ENCODE peak calls at places on chromosomes 3 and 15, in seven cellular contexts. One of them, this sample, is unnamed.

GRCh38 chr3:5188419-5189405 is 1.2 kb downstream of the EDEM1 start:
- DNase-seq in left lung: peak
- DNase-seq in suprapubic skin: peak
- DNase-seq in astrocyte of the spinal cord: peak
- DNase-seq in CD4-positive, alpha-beta T cell: peak
- DNase-seq in progenitor cell of endocrine pancreas: no peak
- DNase-seq in fibroblast of mammary gland: peak
- DNase-seq in this sample: no peak

GRCh38 chr3:48215466-48215865 is 7.8 kb upstream of the CAMP start:
- DNase-seq in astrocyte of the spinal cord: no peak
- DNase-seq in fibroblast of mammary gland: peak
- DNase-seq in CD4-positive, alpha-beta T cell: no peak
- DNase-seq in suprapubic skin: no peak
- DNase-seq in progenitor cell of endocrine pancreas: no peak
- DNase-seq in left lung: peak
- DNase-seq in this sample: no peak

GRCh38 chr15:43920815-43921214 is 94.0 kb downstream of the WDR76 start:
- DNase-seq in CD4-positive, alpha-beta T cell: no peak
- DNase-seq in astrocyte of the spinal cord: peak
- DNase-seq in left lung: no peak
- DNase-seq in progenitor cell of endocrine pancreas: no peak
- DNase-seq in fibroblast of mammary gland: no peak
- DNase-seq in suprapubic skin: no peak
- DNase-seq in this sample: no peak

GRCh38 chr15:67101981-67102929 is 36.9 kb downstream of the SMAD3 start:
- DNase-seq in progenitor cell of endocrine pancreas: no peak
- DNase-seq in suprapubic skin: no peak
- DNase-seq in fibroblast of mammary gland: peak
- DNase-seq in CD4-positive, alpha-beta T cell: no peak
- DNase-seq in left lung: no peak
- DNase-seq in astrocyte of the spinal cord: peak
- DNase-seq in this sample: no peak

GRCh38 chr3:138364356-138365252 is 16.2 kb downstream of the MRAS start:
- DNase-seq in astrocyte of the spinal cord: no peak
- DNase-seq in left lung: no peak
- DNase-seq in fibroblast of mammary gland: no peak
- DNase-seq in progenitor cell of endocrine pancreas: no peak
- DNase-seq in CD4-positive, alpha-beta T cell: no peak
- DNase-seq in suprapubic skin: no peak
- DNase-seq in this sample: no peak

GRCh38 chr3:14570089-14570488 is 29.9 kb upstream of the GRIP2 start:
- DNase-seq in fibroblast of mammary gland: no peak
- DNase-seq in left lung: no peak
- DNase-seq in suprapubic skin: no peak
- DNase-seq in CD4-positive, alpha-beta T cell: no peak
- DNase-seq in astrocyte of the spinal cord: no peak
- DNase-seq in progenitor cell of endocrine pancreas: no peak
- DNase-seq in this sample: no peak

GRCh38 chr3:42129014-42129953 is 38.1 kb downstream of the TRAK1 start:
- DNase-seq in suprapubic skin: no peak
- DNase-seq in CD4-positive, alpha-beta T cell: no peak
- DNase-seq in fibroblast of mammary gland: peak
- DNase-seq in left lung: no peak
- DNase-seq in progenitor cell of endocrine pancreas: no peak
- DNase-seq in astrocyte of the spinal cord: peak
- DNase-seq in this sample: no peak

GRCh38 chr3:118527527-118528044 is 507.1 kb downstream of the IGSF11 start:
- DNase-seq in progenitor cell of endocrine pancreas: no peak
- DNase-seq in suprapubic skin: no peak
- DNase-seq in CD4-positive, alpha-beta T cell: no peak
- DNase-seq in left lung: no peak
- DNase-seq in fibroblast of mammary gland: no peak
- DNase-seq in astrocyte of the spinal cord: no peak
- DNase-seq in this sample: no peak

GRCh38 chr15:49962044-49962602 is 156.9 kb downstream of the ATP8B4 start:
- DNase-seq in progenitor cell of endocrine pancreas: no peak
- DNase-seq in astrocyte of the spinal cord: no peak
- DNase-seq in fibroblast of mammary gland: peak
- DNase-seq in left lung: no peak
- DNase-seq in CD4-positive, alpha-beta T cell: no peak
- DNase-seq in suprapubic skin: no peak
- DNase-seq in this sample: no peak

GRCh38 chr3:136068708-136069107 is 103.2 kb downstream of the PPP2R3A start:
- DNase-seq in fibroblast of mammary gland: peak
- DNase-seq in CD4-positive, alpha-beta T cell: no peak
- DNase-seq in astrocyte of the spinal cord: peak
- DNase-seq in progenitor cell of endocrine pancreas: no peak
- DNase-seq in suprapubic skin: no peak
- DNase-seq in left lung: no peak
- DNase-seq in this sample: no peak

GRCh38 chr15:53811530-53811929 is 52.1 kb upstream of the WDR72 start:
- DNase-seq in fibroblast of mammary gland: peak
- DNase-seq in progenitor cell of endocrine pancreas: no peak
- DNase-seq in left lung: no peak
- DNase-seq in CD4-positive, alpha-beta T cell: no peak
- DNase-seq in suprapubic skin: no peak
- DNase-seq in astrocyte of the spinal cord: no peak
- DNase-seq in this sample: no peak
- TF ChIP-seq CTCF in fibroblast of mammary gland: no peak
- TF ChIP-seq CTCF in progenitor cell of endocrine pancreas: peak
- TF ChIP-seq CTCF in left lung: no peak
- TF ChIP-seq CTCF in CD4-positive, alpha-beta T cell: no peak
- TF ChIP-seq CTCF in suprapubic skin: no peak
- TF ChIP-seq CTCF in astrocyte of the spinal cord: no peak
- TF ChIP-seq CTCF in this sample: peak

DNA sequence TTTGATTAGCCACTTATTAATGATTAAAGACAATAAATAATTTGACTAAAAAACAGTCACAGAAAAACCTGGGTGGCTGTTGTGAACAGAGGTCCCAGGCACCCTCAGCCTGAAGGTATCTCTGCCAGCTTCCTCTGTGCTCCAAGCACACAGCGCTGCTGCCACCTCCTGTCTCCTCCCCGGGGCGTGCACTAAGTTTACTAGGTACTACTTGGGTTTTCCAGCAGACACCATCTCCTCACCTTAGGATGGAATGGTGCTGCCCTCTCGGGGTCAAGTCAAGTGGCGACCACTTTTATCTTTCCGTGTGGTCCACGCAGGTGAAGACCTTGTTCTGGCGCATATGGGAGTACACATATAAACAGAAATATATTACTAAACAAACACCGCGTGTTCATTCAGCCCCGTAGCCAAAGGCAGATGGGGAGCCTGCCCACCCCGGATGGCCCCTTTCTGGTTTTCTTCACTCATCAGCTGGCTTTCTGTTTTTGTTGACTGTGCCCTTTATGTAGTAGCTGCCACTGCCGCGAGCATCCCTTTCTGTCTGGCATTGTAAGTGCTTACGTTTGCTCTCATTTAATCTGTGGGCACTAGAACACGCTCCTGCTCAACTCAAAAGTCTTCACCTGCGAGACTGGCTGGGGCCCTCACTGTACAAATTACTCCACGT is 128.0 kb downstream of the LRIG1 start:
- DNase-seq in fibroblast of mammary gland: no peak
- DNase-seq in progenitor cell of endocrine pancreas: no peak
- DNase-seq in left lung: no peak
- DNase-seq in suprapubic skin: no peak
- DNase-seq in astrocyte of the spinal cord: no peak
- DNase-seq in CD4-positive, alpha-beta T cell: peak
- DNase-seq in this sample: no peak
- TF ChIP-seq CTCF in fibroblast of mammary gland: no peak
- TF ChIP-seq CTCF in progenitor cell of endocrine pancreas: peak
- TF ChIP-seq CTCF in left lung: no peak
- TF ChIP-seq CTCF in suprapubic skin: no peak
- TF ChIP-seq CTCF in astrocyte of the spinal cord: peak
- TF ChIP-seq CTCF in CD4-positive, alpha-beta T cell: peak
- TF ChIP-seq CTCF in this sample: peak

GRCh38 chr3:70981252-70981933 is 602.1 kb downstream of the FOXP1 start:
- DNase-seq in CD4-positive, alpha-beta T cell: no peak
- DNase-seq in fibroblast of mammary gland: no peak
- DNase-seq in suprapubic skin: no peak
- DNase-seq in astrocyte of the spinal cord: no peak
- DNase-seq in progenitor cell of endocrine pancreas: no peak
- DNase-seq in left lung: no peak
- DNase-seq in this sample: no peak
- TF ChIP-seq CTCF in CD4-positive, alpha-beta T cell: no peak
- TF ChIP-seq CTCF in fibroblast of mammary gland: no peak
- TF ChIP-seq CTCF in suprapubic skin: no peak
- TF ChIP-seq CTCF in astrocyte of the spinal cord: no peak
- TF ChIP-seq CTCF in progenitor cell of endocrine pancreas: no peak
- TF ChIP-seq CTCF in left lung: no peak
- TF ChIP-seq CTCF in this sample: no peak

DNA sequence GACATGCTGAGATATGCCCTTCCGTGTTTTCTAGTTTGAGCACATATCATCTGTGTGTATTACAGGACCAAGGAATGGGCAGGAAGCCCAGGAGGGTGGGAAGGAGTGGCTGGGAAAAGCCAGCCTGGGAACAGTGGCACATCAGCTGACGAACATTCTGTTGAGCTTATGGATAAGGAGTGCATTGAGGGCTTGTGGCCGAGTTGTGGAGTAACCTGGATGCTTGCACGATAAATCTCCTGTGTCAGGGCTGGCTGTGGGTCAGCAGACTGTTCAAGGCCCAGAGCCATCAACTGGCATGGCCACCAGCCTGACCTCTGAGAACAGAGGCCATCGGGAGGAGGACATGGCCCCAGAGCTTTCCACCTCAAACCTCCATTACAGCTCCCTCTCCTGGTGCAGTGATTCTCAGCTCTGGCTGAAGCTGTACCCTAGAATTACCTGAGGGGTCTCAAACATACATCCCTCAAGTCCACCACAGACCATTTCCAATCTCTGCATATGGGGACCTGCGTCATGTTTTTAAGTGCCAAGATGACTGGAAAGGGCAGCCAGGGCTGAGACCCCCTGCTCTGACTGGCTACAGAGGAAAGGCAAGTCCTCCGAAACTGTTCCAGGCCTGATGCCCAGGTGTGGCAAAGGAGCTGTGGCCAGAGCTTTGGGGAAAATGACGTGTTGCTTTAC is 4.8 kb upstream of the VILL start:
- DNase-seq in progenitor cell of endocrine pancreas: no peak
- DNase-seq in suprapubic skin: no peak
- DNase-seq in CD4-positive, alpha-beta T cell: no peak
- DNase-seq in left lung: peak
- DNase-seq in astrocyte of the spinal cord: no peak
- DNase-seq in fibroblast of mammary gland: no peak
- DNase-seq in this sample: no peak
- TF ChIP-seq CTCF in progenitor cell of endocrine pancreas: no peak
- TF ChIP-seq CTCF in suprapubic skin: no peak
- TF ChIP-seq CTCF in CD4-positive, alpha-beta T cell: no peak
- TF ChIP-seq CTCF in left lung: no peak
- TF ChIP-seq CTCF in astrocyte of the spinal cord: no peak
- TF ChIP-seq CTCF in fibroblast of mammary gland: peak
- TF ChIP-seq CTCF in this sample: peak

GRCh38 chr15:23497710-23498111 is 50.7 kb upstream of the GOLGA6L2 start:
- DNase-seq in suprapubic skin: no peak
- DNase-seq in CD4-positive, alpha-beta T cell: no peak
- DNase-seq in progenitor cell of endocrine pancreas: no peak
- DNase-seq in astrocyte of the spinal cord: no peak
- DNase-seq in fibroblast of mammary gland: no peak
- DNase-seq in left lung: no peak
- DNase-seq in this sample: no peak
- TF ChIP-seq CTCF in suprapubic skin: no peak
- TF ChIP-seq CTCF in CD4-positive, alpha-beta T cell: no peak
- TF ChIP-seq CTCF in progenitor cell of endocrine pancreas: peak
- TF ChIP-seq CTCF in astrocyte of the spinal cord: peak
- TF ChIP-seq CTCF in fibroblast of mammary gland: no peak
- TF ChIP-seq CTCF in left lung: no peak
- TF ChIP-seq CTCF in this sample: peak